ENCODE peak calls at places on chromosome 10, in ten cellular contexts. H is fibroblast of mammary gland, T is HFF-Myc, S is BJ, L is IMR-90, M is upper lobe of right lung, W is hepatocyte, P is brain microvascular endothelial cell, F is transverse colon, U is prostate gland. K is an unnamed sample.

GRCh38 chr10:99532194-99532593 is 548 bp upstream of the NKX2-3 start:
- DNase-seq in H (no peak), T (no peak), S (no peak), L (no peak), M (no peak), W (no peak), P (no peak), F (no peak), U (no peak), K (no peak)

GRCh38 chr10:70578371-70578947 is 24.1 kb downstream of the PRF1 start:
- DNase-seq in H (peak), T (no peak), S (no peak), L (peak), M (peak), W (no peak), P (peak), F (peak), U (no peak), K (peak)

GRCh38 chr10:86668297-86669165 is at the start of gene LDB3:
- DNase-seq in H (no peak), T (no peak), S (no peak), L (peak), M (no peak), W (peak), P (peak), F (peak), U (no peak), K (no peak)

GRCh38 chr10:64036996-64037666 is 515.9 kb downstream of the REEP3 start:
- DNase-seq in H (no peak), T (no peak), S (no peak), L (no peak), M (no peak), W (no peak), P (no peak), F (peak), U (no peak), K (no peak)

GRCh38 chr10:48463318-48464003 is 141.4 kb downstream of the ARHGAP22 start:
- DNase-seq in H (no peak), T (no peak), S (no peak), L (no peak), M (peak), W (peak), P (no peak), F (no peak), U (no peak), K (no peak)

GRCh38 chr10:69215405-69216176 is 4.5 kb upstream of the HKDC1 start:
- DNase-seq in H (no peak), T (no peak), S (no peak), L (no peak), M (no peak), W (no peak), P (no peak), F (no peak), U (no peak), K (no peak)

GRCh38 chr10:63429280-63429679 is 36.5 kb downstream of the JMJD1C start:
- DNase-seq in H (peak), T (peak), S (peak), L (peak), M (no peak), W (no peak), P (no peak), F (no peak), U (no peak), K (no peak)

GRCh38 chr10:52484426-52485065 is 170.5 kb downstream of the DKK1 start:
- DNase-seq in H (peak), T (no peak), S (no peak), L (no peak), M (no peak), W (no peak), P (no peak), F (no peak), U (no peak), K (no peak)

GRCh38 chr10:113326160-113327111 is 226.4 kb upstream of the HABP2 start:
- DNase-seq in H (peak), T (peak), S (peak), L (peak), M (no peak), W (peak), P (peak), F (peak), U (no peak), K (no peak)

GRCh38 chr10:77043364-77043763 is 594.2 kb downstream of the KCNMA1 start:
- DNase-seq in H (peak), T (no peak), S (no peak), L (peak), M (no peak), W (no peak), P (peak), F (no peak), U (no peak), K (no peak)

GRCh38 chr10:86391986-86392722 is 25.6 kb upstream of the GRID1 start:
- DNase-seq in H (no peak), T (no peak), S (no peak), L (no peak), M (no peak), W (no peak), P (no peak), F (no peak), U (no peak), K (no peak)

GRCh38 chr10:67017218-67017617 is 91.4 kb downstream of the LRRTM3 start:
- DNase-seq in H (no peak), T (no peak), S (no peak), L (no peak), M (no peak), W (no peak), P (no peak), F (no peak), U (no peak), K (no peak)

GRCh38 chr10:99711129-99711719 is 20.7 kb downstream of the COX15 start:
- DNase-seq in H (peak), T (peak), S (no peak), L (peak), M (no peak), W (peak), P (peak), F (peak), U (peak), K (peak)

GRCh38 chr10:18719811-18720210 is 60.6 kb downstream of the ARL5B start:
- DNase-seq in H (peak), T (no peak), S (no peak), L (peak), M (no peak), W (no peak), P (no peak), F (no peak), U (no peak), K (peak)

GRCh38 chr10:114498413-114499111 is 94.3 kb upstream of the AFAP1L2 start:
- DNase-seq in H (no peak), T (no peak), S (no peak), L (no peak), M (no peak), W (no peak), P (no peak), F (no peak), U (no peak), K (no peak)

GRCh38 chr10:10796774-10797415 is 220.8 kb upstream of the CELF2 start:
- DNase-seq in H (peak), T (no peak), S (no peak), L (peak), M (no peak), W (peak), P (peak), F (no peak), U (no peak), K (peak)

GRCh38 chr10:103543617-103544525 is 50.4 kb downstream of the NEURL1 start:
- DNase-seq in H (no peak), T (no peak), S (no peak), L (no peak), M (peak), W (no peak), P (no peak), F (no peak), U (no peak), K (no peak)

GRCh38 chr10:117547301-117548153 is 5.0 kb downstream of the EMX2 start:
- DNase-seq in H (no peak), T (no peak), S (no peak), L (no peak), M (no peak), W (no peak), P (no peak), F (no peak), U (no peak), K (no peak)

GRCh38 chr10:99796928-99797327 is 14.5 kb downstream of the ABCC2 start:
- DNase-seq in H (no peak), T (no peak), S (no peak), L (no peak), M (no peak), W (no peak), P (no peak), F (no peak), U (no peak), K (no peak)

GRCh38 chr10:26725837-26726727 is 28.6 kb downstream of the PDSS1 start:
- DNase-seq in H (peak), T (peak), S (no peak), L (peak), M (peak), W (peak), P (no peak), F (peak), U (no peak), K (no peak)

GRCh38 chr10:131041361-131041916 is 270.1 kb downstream of the TCERG1L start:
- DNase-seq in H (no peak), T (no peak), S (no peak), L (no peak), M (no peak), W (no peak), P (no peak), F (no peak), U (no peak), K (no peak)

GRCh38 chr10:113454341-113455061 is 98.4 kb upstream of the HABP2 start:
- DNase-seq in H (peak), T (no peak), S (no peak), L (peak), M (peak), W (peak), P (peak), F (peak), U (peak), K (no peak)

GRCh38 chr10:93299606-93300353 is 182.4 kb downstream of the MYOF start:
- DNase-seq in H (no peak), T (peak), S (peak), L (peak), M (no peak), W (no peak), P (no peak), F (no peak), U (no peak), K (no peak)

GRCh38 chr10:102643346-102644065 is 773 bp upstream of the TRIM8 start:
- DNase-seq in H (peak), T (no peak), S (no peak), L (peak), M (peak), W (peak), P (peak), F (peak), U (peak), K (no peak)

GRCh38 chr10:131698986-131699385 is 201.8 kb upstream of the PPP2R2D start:
- DNase-seq in H (no peak), T (no peak), S (no peak), L (no peak), M (peak), W (no peak), P (no peak), F (no peak), U (no peak), K (no peak)

GRCh38 chr10:80411267-80411668 is 2.9 kb downstream of the PRXL2A start:
- DNase-seq in H (no peak), T (no peak), S (no peak), L (no peak), M (no peak), W (peak), P (no peak), F (peak), U (no peak), K (no peak)

GRCh38 chr10:100759331-100759730 is 13.9 kb downstream of the PAX2 start:
- DNase-seq in H (no peak), T (no peak), S (no peak), L (no peak), M (peak), W (no peak), P (no peak), F (no peak), U (no peak), K (no peak)

GRCh38 chr10:103566536-103566935 is 73.0 kb downstream of the NEURL1 start:
- DNase-seq in H (no peak), T (no peak), S (no peak), L (peak), M (no peak), W (no peak), P (no peak), F (no peak), U (no peak), K (no peak)

GRCh38 chr10:114068054-114068707 is 24.5 kb downstream of the ADRB1 start:
- DNase-seq in H (no peak), T (no peak), S (no peak), L (no peak), M (no peak), W (no peak), P (no peak), F (no peak), U (peak), K (no peak)

GRCh38 chr10:89301721-89302445 is at the start of gene IFIT2:
- DNase-seq in H (peak), T (no peak), S (peak), L (peak), M (no peak), W (peak), P (peak), F (peak), U (peak), K (no peak)

GRCh38 chr10:89302628-89303027 is 782 bp downstream of the IFIT2 start:
- DNase-seq in H (no peak), T (no peak), S (no peak), L (no peak), M (no peak), W (no peak), P (no peak), F (no peak), U (no peak), K (no peak)

GRCh38 chr10:89303161-89303560 is 1.3 kb downstream of the IFIT2 start:
- DNase-seq in H (no peak), T (no peak), S (no peak), L (no peak), M (no peak), W (no peak), P (no peak), F (no peak), U (no peak), K (no peak)

GRCh38 chr10:89299031-89299430 is 2.8 kb upstream of the IFIT2 start:
- DNase-seq in H (no peak), T (no peak), S (no peak), L (no peak), M (no peak), W (no peak), P (no peak), F (no peak), U (no peak), K (no peak)

GRCh38 chr10:89301231-89301630 is 615 bp upstream of the IFIT2 start:
- DNase-seq in H (peak), T (no peak), S (no peak), L (peak), M (no peak), W (no peak), P (no peak), F (peak), U (no peak), K (no peak)
- H3K4me3 ChIP-seq in H (peak), T (peak), S (peak), L (no peak), M (peak), W (peak), P (peak), F (peak), U (peak), K (no peak)

GRCh38 chr10:29105516-29106215 is 183.2 kb upstream of the LYZL1 start:
- DNase-seq in H (no peak), T (no peak), S (peak), L (peak), M (no peak), W (peak), P (peak), F (no peak), U (no peak), K (peak)
- TF ChIP-seq CTCF in H (no peak), T (no peak), S (no peak), L (no peak), M (no peak), W (no peak), P (no peak), F (no peak), U (no peak), K (no peak)

GRCh38 chr10:124288928-124289921 is 129.5 kb downstream of the OAT start:
- DNase-seq in H (no peak), T (no peak), S (no peak), L (no peak), M (peak), W (no peak), P (no peak), F (no peak), U (no peak), K (no peak)

GRCh38 chr10:124285587-124286527 is 132.9 kb downstream of the OAT start:
- DNase-seq in H (no peak), T (no peak), S (no peak), L (no peak), M (peak), W (no peak), P (no peak), F (no peak), U (no peak), K (no peak)

GRCh38 chr10:124287791-124288190 is 130.9 kb downstream of the OAT start:
- DNase-seq in H (no peak), T (no peak), S (no peak), L (no peak), M (peak), W (no peak), P (no peak), F (peak), U (no peak), K (no peak)

GRCh38 chr10:124287071-124287685 is 131.5 kb downstream of the OAT start:
- DNase-seq in H (no peak), T (no peak), S (no peak), L (no peak), M (peak), W (no peak), P (no peak), F (peak), U (no peak), K (no peak)

DNA sequence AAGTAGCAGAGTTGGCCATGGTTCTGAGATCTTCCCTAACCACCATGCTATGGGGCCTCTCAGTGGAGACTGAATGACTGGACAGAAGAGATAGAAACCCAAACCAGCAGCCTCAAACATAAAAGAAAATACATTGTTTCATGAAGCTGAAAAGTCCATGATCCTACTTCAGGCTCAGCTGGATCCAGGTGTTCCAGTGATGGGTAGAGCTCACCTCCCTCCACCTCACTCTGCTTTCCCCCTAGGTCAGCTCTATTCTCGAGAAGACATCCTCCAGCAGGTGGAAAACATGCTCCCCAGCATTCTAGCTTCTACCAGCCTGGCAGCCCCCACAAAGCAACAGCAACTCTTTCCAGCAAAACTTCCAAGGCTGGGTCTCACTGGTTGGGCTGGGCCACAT is 132.1 kb downstream of the OAT start:
- DNase-seq in H (no peak), T (no peak), S (no peak), L (no peak), M (no peak), W (no peak), P (no peak), F (no peak), U (no peak), K (no peak)
- H3K4me3 ChIP-seq in H (no peak), T (no peak), S (no peak), L (no peak), M (no peak), W (no peak), P (no peak), F (no peak), U (no peak), K (no peak)

GRCh38 chr10:115711306-115711705 is 561.7 kb downstream of the GFRA1 start:
- DNase-seq in H (no peak), T (no peak), S (no peak), L (no peak), M (no peak), W (no peak), P (no peak), F (no peak), U (no peak), K (no peak)

GRCh38 chr10:115710136-115710535 is 562.9 kb downstream of the GFRA1 start:
- DNase-seq in H (no peak), T (no peak), S (no peak), L (no peak), M (no peak), W (no peak), P (no peak), F (no peak), U (no peak), K (no peak)

GRCh38 chr10:115706482-115707076 is 566.4 kb downstream of the GFRA1 start:
- DNase-seq in H (peak), T (peak), S (no peak), L (peak), M (no peak), W (peak), P (peak), F (no peak), U (no peak), K (no peak)
- TF ChIP-seq CTCF in H (peak), T (peak), S (peak), L (peak), M (peak), W (peak), P (peak), F (peak), U (no peak), K (peak)

GRCh38 chr10:110827872-110828271 is 43.9 kb upstream of the PDCD4 start:
- DNase-seq in H (no peak), T (no peak), S (no peak), L (no peak), M (no peak), W (no peak), P (no peak), F (no peak), U (no peak), K (no peak)

GRCh38 chr10:110825510-110825909 is 46.2 kb upstream of the PDCD4 start:
- DNase-seq in H (no peak), T (no peak), S (no peak), L (no peak), M (no peak), W (no peak), P (no peak), F (no peak), U (no peak), K (no peak)

GRCh38 chr10:110827410-110827809 is 44.3 kb upstream of the PDCD4 start:
- DNase-seq in H (peak), T (no peak), S (no peak), L (peak), M (no peak), W (no peak), P (no peak), F (no peak), U (no peak), K (peak)

GRCh38 chr10:110829721-110830410 is 41.9 kb upstream of the PDCD4 start:
- DNase-seq in H (no peak), T (no peak), S (no peak), L (no peak), M (no peak), W (no peak), P (no peak), F (no peak), U (no peak), K (no peak)

GRCh38 chr10:110828525-110828924 is 43.2 kb upstream of the PDCD4 start:
- DNase-seq in H (no peak), T (no peak), S (no peak), L (no peak), M (no peak), W (no peak), P (no peak), F (no peak), U (no peak), K (no peak)
- H3K4me3 ChIP-seq in H (no peak), T (no peak), S (no peak), L (no peak), M (no peak), W (no peak), P (no peak), F (no peak), U (no peak), K (no peak)

GRCh38 chr10:90148121-90148855 is 446.9 kb downstream of the KIF20B start:
- DNase-seq in H (peak), T (no peak), S (no peak), L (peak), M (no peak), W (peak), P (no peak), F (no peak), U (no peak), K (no peak)
- TF ChIP-seq CTCF in H (peak), T (peak), S (peak), L (peak), M (peak), W (peak), P (peak), F (no peak), U (no peak), K (peak)

K was measured in retinal pigment epithelial cell.